ENCODE peak calls at places on chromosomes 7 and 10, in seven cellular contexts. E is transverse colon, X is fibroblast of lung, T is heart left ventricle, V is AG04449, R is pancreas, B is AG04450. K is an unnamed sample.

GRCh38 chr7:77569514-77570232 is 32.6 kb downstream of the PTPN12 start:
- DNase-seq in R (no peak), E (no peak), T (no peak), X (no peak), V (no peak), B (no peak), K (no peak)

GRCh38 chr10:97463363-97464132 is 17.6 kb downstream of the ZDHHC16 start:
- DNase-seq in X (peak), R (peak), T (no peak), V (no peak), E (peak), B (no peak), K (peak)

GRCh38 chr7:27364344-27364758 is 121.7 kb downstream of the EVX1 start:
- DNase-seq in B (peak), X (peak), V (peak), E (peak), R (peak), T (peak), K (no peak)

GRCh38 chr7:77831953-77832352 is 33.4 kb downstream of the PHTF2 start:
- DNase-seq in R (no peak), X (no peak), B (no peak), T (no peak), E (no peak), V (no peak), K (no peak)

GRCh38 chr7:10577866-10578374 is 395.8 kb upstream of the PHF14 start:
- DNase-seq in T (no peak), B (no peak), R (no peak), E (no peak), V (no peak), X (no peak), K (no peak)

GRCh38 chr7:44101966-44102845 is 1.9 kb upstream of the AEBP1 start:
- DNase-seq in R (no peak), V (no peak), T (no peak), X (peak), B (no peak), E (no peak), K (no peak)

GRCh38 chr7:95527033-95527775 is 41.5 kb downstream of the ASB4 start:
- DNase-seq in R (peak), V (no peak), X (peak), T (peak), B (no peak), E (peak), K (peak)

GRCh38 chr10:129531969-129532660 is 65.1 kb downstream of the MGMT start:
- DNase-seq in B (no peak), X (no peak), V (no peak), R (no peak), E (no peak), T (no peak), K (no peak)

GRCh38 chr7:51229620-51230323 is 86.8 kb downstream of the COBL start:
- DNase-seq in T (no peak), R (no peak), E (no peak), X (no peak), B (no peak), V (no peak), K (no peak)

GRCh38 chr10:66466622-66467021 is 459.2 kb upstream of the LRRTM3 start:
- DNase-seq in T (no peak), B (no peak), X (no peak), V (no peak), E (no peak), R (no peak), K (no peak)

GRCh38 chr7:119197872-119198527 is 973.5 kb downstream of the ANKRD7 start:
- DNase-seq in E (no peak), R (no peak), T (no peak), X (peak), B (no peak), V (no peak), K (peak)

GRCh38 chr7:152678133-152678645 is 2.2 kb upstream of the XRCC2 start:
- DNase-seq in T (no peak), E (no peak), R (no peak), X (no peak), B (no peak), V (no peak), K (no peak)

GRCh38 chr7:121211253-121211652 is 117.5 kb upstream of the WNT16 start:
- DNase-seq in V (no peak), E (no peak), R (no peak), T (no peak), X (no peak), B (no peak), K (no peak)

GRCh38 chr10:31186225-31187010 is 132.6 kb upstream of the ZEB1 start:
- DNase-seq in B (no peak), X (no peak), R (no peak), E (no peak), V (no peak), T (no peak), K (no peak)

GRCh38 chr10:133261726-133262325 is 14.8 kb downstream of the ADAM8 start:
- DNase-seq in V (no peak), B (no peak), T (peak), X (peak), R (peak), E (peak), K (peak)

GRCh38 chr10:14507156-14507555 is 176.4 kb upstream of the FRMD4A start:
- DNase-seq in R (no peak), E (no peak), B (no peak), X (no peak), T (no peak), V (no peak), K (no peak)

GRCh38 chr7:84799131-84799530 is 387.7 kb downstream of the SEMA3D start:
- DNase-seq in B (no peak), T (peak), R (no peak), V (no peak), X (no peak), E (peak), K (no peak)

GRCh38 chr10:32445036-32445435 is 904 bp upstream of the CCDC7 start:
- DNase-seq in T (no peak), R (no peak), E (no peak), V (no peak), X (peak), B (no peak), K (no peak)

GRCh38 chr7:46532571-46532970 is 611.5 kb upstream of the IGFBP3 start:
- DNase-seq in V (no peak), E (no peak), T (no peak), R (no peak), X (no peak), B (no peak), K (no peak)

GRCh38 chr10:51176976-51177690 is 102.8 kb downstream of the PRKG1 start:
- DNase-seq in R (no peak), X (peak), T (no peak), E (no peak), V (peak), B (no peak), K (no peak)

GRCh38 chr7:74525140-74525539 is 71.4 kb downstream of the GTF2IRD1 start:
- DNase-seq in T (no peak), R (no peak), X (no peak), E (no peak), V (no peak), B (no peak), K (no peak)

GRCh38 chr10:86970152-86970886 is 2.0 kb downstream of the ADIRF start:
- DNase-seq in B (no peak), R (peak), V (no peak), T (peak), X (peak), E (peak), K (peak)

GRCh38 chr10:86972613-86973380 is 4.5 kb downstream of the ADIRF start:
- DNase-seq in V (no peak), B (no peak), R (peak), T (no peak), X (no peak), E (no peak), K (no peak)

GRCh38 chr10:86970887-86971145 is 2.5 kb downstream of the ADIRF start:
- DNase-seq in B (no peak), X (no peak), R (no peak), E (no peak), T (no peak), V (no peak), K (no peak)

GRCh38 chr10:86969421-86970041 is 1.2 kb downstream of the ADIRF start:
- DNase-seq in E (no peak), T (peak), B (no peak), X (peak), R (peak), V (no peak), K (no peak)

DNA sequence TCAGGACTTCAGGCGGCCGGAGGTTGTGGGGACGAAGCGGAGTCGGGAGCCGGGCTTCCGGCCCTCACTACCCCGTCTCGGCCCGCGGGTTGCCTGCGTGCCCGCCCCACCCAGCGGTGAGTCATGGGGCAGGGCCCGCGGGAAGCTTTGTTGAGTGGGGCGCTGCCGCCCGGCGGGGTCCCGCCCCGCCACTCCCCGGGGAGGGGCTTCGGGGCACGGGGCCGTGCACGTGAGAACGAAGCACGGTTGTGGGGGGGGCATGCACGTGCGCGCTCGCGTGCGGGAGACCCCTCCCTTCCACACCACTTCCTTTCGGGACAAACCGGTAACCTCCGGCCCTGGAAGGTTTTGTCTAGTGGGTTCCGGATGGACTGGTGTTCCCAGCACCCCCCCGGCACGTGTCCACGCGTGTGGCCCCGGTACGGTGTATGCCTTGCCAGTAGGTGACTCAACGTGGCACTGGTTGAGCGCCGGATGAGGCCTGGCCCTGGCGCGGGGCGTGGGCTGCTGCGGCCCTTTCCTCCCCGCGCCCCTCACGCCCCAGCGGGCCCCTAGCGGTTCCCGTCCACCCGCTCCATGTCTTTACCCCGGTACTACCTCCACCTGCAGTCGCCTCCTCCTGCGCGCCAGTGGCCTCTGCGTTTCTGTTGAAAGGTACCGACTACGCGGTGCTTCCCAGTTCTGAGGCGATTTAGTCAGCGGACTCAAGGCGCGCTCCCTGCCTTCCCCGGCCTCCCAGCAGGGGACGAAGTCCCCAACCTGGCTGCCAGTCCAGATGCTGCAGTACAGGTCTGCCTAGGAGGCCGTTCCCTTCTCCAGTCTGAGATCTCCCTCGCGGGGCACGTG is 3.1 kb downstream of the ADIRF start:
- DNase-seq in R (peak), E (peak), T (peak), X (peak), V (no peak), B (peak), K (peak)
- TF ChIP-seq CTCF in R (no peak), E (no peak), T (no peak), X (no peak), V (peak), B (no peak), K (no peak)

GRCh38 chr10:118342638-118343020 is 505 bp upstream of the FAM204A start:
- DNase-seq in R (no peak), V (no peak), X (no peak), T (no peak), E (no peak), B (no peak), K (no peak)
- TF ChIP-seq CTCF in R (no peak), V (no peak), X (no peak), T (no peak), E (no peak), B (no peak), K (no peak)

GRCh38 chr10:125375210-125375609 is 214.8 kb upstream of the CTBP2 start:
- DNase-seq in X (peak), T (no peak), E (no peak), V (no peak), R (no peak), B (no peak), K (no peak)
- TF ChIP-seq CTCF in X (no peak), T (peak), E (no peak), V (no peak), R (no peak), B (peak), K (no peak)

GRCh38 chr10:71893920-71894319 is 42.9 kb upstream of the PSAP start:
- DNase-seq in E (no peak), T (no peak), V (no peak), R (no peak), X (no peak), B (no peak), K (no peak)

GRCh38 chr10:71889388-71889987 is 38.4 kb upstream of the PSAP start:
- DNase-seq in R (no peak), E (no peak), X (no peak), V (no peak), B (no peak), T (no peak), K (no peak)

GRCh38 chr10:71893258-71893815 is 42.3 kb upstream of the PSAP start:
- DNase-seq in X (no peak), R (no peak), E (no peak), V (no peak), B (no peak), T (peak), K (no peak)

GRCh38 chr10:71888623-71889387 is 37.8 kb upstream of the PSAP start:
- DNase-seq in B (peak), X (peak), V (peak), R (no peak), E (peak), T (peak), K (peak)

GRCh38 chr10:71891437-71891836 is 40.4 kb upstream of the PSAP start:
- DNase-seq in B (no peak), T (no peak), E (no peak), X (no peak), V (no peak), R (no peak), K (no peak)
- TF ChIP-seq CTCF in B (no peak), T (no peak), E (no peak), X (no peak), V (no peak), R (no peak), K (no peak)

GRCh38 chr7:24316340-24316739 is 32.4 kb downstream of the NPY start:
- DNase-seq in E (no peak), T (no peak), V (no peak), X (no peak), R (no peak), B (no peak), K (no peak)

GRCh38 chr7:24323961-24324480 is 40.0 kb downstream of the NPY start:
- DNase-seq in E (no peak), V (no peak), T (no peak), R (no peak), X (no peak), B (no peak), K (no peak)

GRCh38 chr7:24313777-24314176 is 29.8 kb downstream of the NPY start:
- DNase-seq in B (no peak), V (no peak), R (no peak), X (no peak), T (no peak), E (no peak), K (no peak)

GRCh38 chr7:24319209-24319608 is 35.2 kb downstream of the NPY start:
- DNase-seq in T (no peak), X (no peak), R (no peak), V (no peak), E (no peak), B (no peak), K (no peak)

GRCh38 chr7:24318326-24318725 is 34.3 kb downstream of the NPY start:
- DNase-seq in R (no peak), B (no peak), E (no peak), X (no peak), T (no peak), V (no peak), K (peak)
- TF ChIP-seq CTCF in R (no peak), B (peak), E (no peak), X (peak), T (no peak), V (no peak), K (peak)

DNA sequence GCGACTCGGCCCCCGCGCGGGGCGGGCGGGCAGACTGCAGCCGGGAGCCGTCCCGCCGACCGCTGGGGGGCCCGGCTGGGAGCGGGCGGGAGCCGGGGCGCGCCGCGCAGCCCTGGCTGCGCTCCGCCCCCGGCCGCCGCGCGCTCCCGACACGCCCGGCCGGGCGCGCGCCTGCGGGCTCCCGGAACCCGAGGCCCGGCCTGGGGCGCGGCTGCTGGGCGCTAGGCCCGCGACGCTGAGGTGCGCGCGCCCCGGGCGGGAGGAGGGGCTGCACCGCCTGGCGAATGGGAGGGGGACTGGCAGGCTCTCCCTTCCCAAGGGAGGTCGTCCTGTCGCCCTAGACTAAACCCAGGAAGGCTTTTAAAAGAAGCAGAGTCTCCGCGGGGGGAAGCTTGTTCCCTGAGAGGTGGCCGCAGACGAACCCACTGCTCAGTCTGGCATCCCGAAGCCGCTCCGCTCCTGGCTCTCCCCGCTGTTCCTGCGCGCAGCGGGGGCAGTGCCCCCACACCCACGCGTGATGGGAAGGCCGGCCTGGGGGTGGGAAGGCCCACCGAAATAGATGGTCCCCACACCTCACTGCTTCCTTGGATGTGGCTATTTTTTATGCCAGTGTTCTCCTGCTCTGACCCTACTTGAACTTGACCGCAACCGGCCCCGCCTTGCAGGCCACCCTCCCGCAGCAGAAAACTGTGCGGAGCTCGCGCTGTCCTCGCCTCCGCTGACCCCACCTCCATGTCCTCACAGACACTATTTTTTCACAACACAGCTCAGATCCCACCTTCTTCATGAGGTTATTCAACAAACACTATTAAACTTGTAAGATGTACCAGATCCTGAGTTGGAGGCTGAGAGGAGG is at the start of gene VOPP1:
- DNase-seq in X (peak), R (peak), B (no peak), V (no peak), T (peak), E (peak), K (peak)
- TF ChIP-seq CTCF in X (no peak), R (no peak), B (no peak), V (no peak), T (no peak), E (no peak), K (peak)

GRCh38 chr7:16423761-16424160 is 2.4 kb upstream of the CRPPA start:
- DNase-seq in V (no peak), R (no peak), E (no peak), X (no peak), B (no peak), T (no peak), K (no peak)

GRCh38 chr7:16421333-16422099 is at the start of gene CRPPA:
- DNase-seq in V (no peak), R (peak), B (no peak), X (peak), T (peak), E (peak), K (no peak)

GRCh38 chr7:16420649-16421332 is 547 bp downstream of the CRPPA start:
- DNase-seq in T (peak), E (peak), V (no peak), R (peak), X (peak), B (peak), K (peak)

GRCh38 chr7:16422100-16422430 is 727 bp upstream of the CRPPA start:
- DNase-seq in X (peak), T (no peak), R (no peak), V (no peak), B (no peak), E (no peak), K (no peak)

DNA sequence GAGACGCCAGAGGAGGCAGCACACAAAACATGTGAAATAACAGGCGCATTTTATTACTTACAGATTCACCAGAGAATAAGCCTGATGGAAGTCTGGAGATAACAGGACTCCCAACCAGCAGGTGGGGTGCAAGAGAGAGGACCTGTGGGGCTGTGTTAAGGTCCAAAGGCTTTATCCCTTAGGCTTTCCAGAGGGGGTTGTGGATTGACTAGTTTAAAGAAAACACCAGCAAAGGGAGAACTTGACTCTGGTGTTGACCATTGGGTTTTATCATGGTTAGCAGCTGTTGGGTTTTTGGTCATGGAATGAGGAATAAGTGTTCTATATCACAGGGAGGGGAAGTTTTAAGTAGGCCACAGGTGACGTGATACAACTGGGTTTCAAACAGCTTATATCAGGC is 1.6 kb upstream of the CRPPA start:
- DNase-seq in X (no peak), T (no peak), B (no peak), R (no peak), E (no peak), V (no peak), K (no peak)
- TF ChIP-seq CTCF in X (no peak), T (no peak), B (no peak), R (no peak), E (no peak), V (no peak), K (no peak)

DNA sequence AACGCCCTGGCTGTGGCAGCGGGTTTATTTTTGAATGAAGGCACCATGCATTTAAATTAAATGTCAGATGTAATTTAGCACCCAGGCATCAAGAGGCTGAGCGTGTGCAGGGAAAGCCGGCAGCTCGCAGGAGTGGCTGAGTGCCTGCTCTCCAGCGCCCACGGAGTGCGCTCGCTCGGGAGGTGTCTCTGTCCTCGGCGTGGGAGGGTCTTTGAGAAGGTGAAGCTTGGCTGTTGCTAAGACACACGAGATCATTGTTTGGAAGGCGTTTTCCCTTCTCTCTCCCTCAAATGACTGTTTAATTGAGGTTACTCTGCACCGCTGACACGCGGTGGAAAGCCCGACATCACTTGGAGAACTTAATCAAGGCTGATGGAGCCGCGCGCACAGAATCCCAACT is 414.5 kb downstream of the DNAJB6 start:
- DNase-seq in R (no peak), X (no peak), E (no peak), B (no peak), T (no peak), V (no peak), K (no peak)
- TF ChIP-seq CTCF in R (no peak), X (no peak), E (no peak), B (no peak), T (no peak), V (no peak), K (no peak)

GRCh38 chr10:113459672-113460280 is 93.1 kb upstream of the HABP2 start:
- DNase-seq in E (no peak), B (no peak), X (no peak), R (no peak), V (no peak), T (no peak), K (no peak)
- TF ChIP-seq CTCF in E (no peak), B (no peak), X (no peak), R (no peak), V (no peak), T (no peak), K (no peak)